ENCODE peak calls at places on chromosomes 16 and 17, in eight cellular contexts. C, Y, G, V, S, W, O and Z are unnamed samples.

GRCh38 chr16:52393448-52393847 is 153.5 kb downstream of the TOX3 start:
- DNase-seq in C (no peak), Y (no peak), G (no peak), V (no peak), S (no peak), W (no peak), O (no peak), Z (no peak)

GRCh38 chr17:4998027-4998665 is 396 bp downstream of the KIF1C start:
- DNase-seq in C (no peak), Y (no peak), G (no peak), V (peak), S (no peak), W (no peak), O (peak), Z (peak)

GRCh38 chr17:4327638-4328037 is 38.8 kb downstream of the UBE2G1 start:
- DNase-seq in C (no peak), Y (peak), G (peak), V (peak), S (no peak), W (no peak), O (no peak), Z (no peak)

GRCh38 chr16:86428729-86429472 is 81.4 kb upstream of the FOXF1 start:
- DNase-seq in C (no peak), Y (no peak), G (no peak), V (no peak), S (no peak), W (no peak), O (no peak), Z (no peak)

GRCh38 chr17:61635913-61636432 is 45.0 kb upstream of the NACA2 start:
- DNase-seq in C (peak), Y (peak), G (peak), V (no peak), S (peak), W (no peak), O (peak), Z (no peak)

GRCh38 chr16:15572329-15573001 is 70.5 kb downstream of the MARF1 start:
- DNase-seq in C (no peak), Y (peak), G (peak), V (no peak), S (no peak), W (no peak), O (no peak), Z (no peak)

GRCh38 chr16:57808589-57808988 is 6.3 kb upstream of the KIFC3 start:
- DNase-seq in C (no peak), Y (no peak), G (no peak), V (no peak), S (no peak), W (no peak), O (no peak), Z (no peak)

GRCh38 chr16:83940630-83941378 is 12.2 kb upstream of the OSGIN1 start:
- DNase-seq in C (no peak), Y (no peak), G (no peak), V (no peak), S (no peak), W (no peak), O (peak), Z (no peak)

GRCh38 chr17:82202981-82203380 is 9.7 kb downstream of the CCDC57 start:
- DNase-seq in C (no peak), Y (no peak), G (no peak), V (no peak), S (no peak), W (no peak), O (no peak), Z (no peak)

GRCh38 chr16:47528431-47528830 is 67.3 kb downstream of the PHKB start:
- DNase-seq in C (no peak), Y (peak), G (no peak), V (no peak), S (no peak), W (no peak), O (no peak), Z (no peak)

GRCh38 chr17:45287526-45288264 is 25.8 kb upstream of the SPATA32 start:
- DNase-seq in C (no peak), Y (no peak), G (no peak), V (no peak), S (no peak), W (no peak), O (peak), Z (no peak)

GRCh38 chr16:57906385-57907316 is 64.3 kb downstream of the CNGB1 start:
- DNase-seq in C (peak), Y (no peak), G (peak), V (no peak), S (no peak), W (no peak), O (no peak), Z (no peak)